ENCODE peak calls at places on chromosomes 7 and 10, in four cellular contexts. K, V, A and D are unnamed samples.
A peak's percentile ranks its signal among the peaks of the same experiment; 100 is the strongest.

GRCh38 chr7:134905375-134905774 is 80.9 kb upstream of the AGBL3 start:
- DNase-seq in A (peak; percentile 29), K (peak; percentile 96), V (no peak), D (peak; percentile 51)

GRCh38 chr7:87735360-87735759 is 107.2 kb downstream of the RUNDC3B start:
- DNase-seq in K (no peak), A (no peak), V (no peak), D (no peak)

GRCh38 chr7:158431941-158432347 is 155.7 kb downstream of the PTPRN2 start:
- DNase-seq in V (peak; percentile 98), K (peak; percentile 28), A (peak; percentile 86), D (peak; percentile 37)

GRCh38 chr7:146314962-146315361 is 198.4 kb downstream of the CNTNAP2 start:
- DNase-seq in V (no peak), K (no peak), A (no peak), D (no peak)

GRCh38 chr10:132882481-132882951 is 59.9 kb downstream of the CFAP46 start:
- DNase-seq in V (no peak), K (no peak), A (no peak), D (peak; percentile 5)

GRCh38 chr10:130998046-130998435 is 313.5 kb downstream of the TCERG1L start:
- DNase-seq in V (no peak), A (no peak), K (no peak), D (no peak)

GRCh38 chr7:100088095-100088620 is 611 bp upstream of the COPS6 start:
- DNase-seq in V (no peak), K (no peak), A (no peak), D (no peak)

GRCh38 chr7:94483843-94484242 is 25.8 kb upstream of the CASD1 start:
- DNase-seq in A (no peak), K (no peak), V (no peak), D (no peak)

GRCh38 chr7:148242271-148242801 is 348.2 kb upstream of the C7orf33 start:
- DNase-seq in V (peak; percentile 62), K (peak; percentile 16), A (peak; percentile 33), D (no peak)

GRCh38 chr7:2545746-2546425 is 9.4 kb downstream of the BRAT1 start:
- DNase-seq in K (no peak), V (no peak), A (no peak), D (no peak)

DNA sequence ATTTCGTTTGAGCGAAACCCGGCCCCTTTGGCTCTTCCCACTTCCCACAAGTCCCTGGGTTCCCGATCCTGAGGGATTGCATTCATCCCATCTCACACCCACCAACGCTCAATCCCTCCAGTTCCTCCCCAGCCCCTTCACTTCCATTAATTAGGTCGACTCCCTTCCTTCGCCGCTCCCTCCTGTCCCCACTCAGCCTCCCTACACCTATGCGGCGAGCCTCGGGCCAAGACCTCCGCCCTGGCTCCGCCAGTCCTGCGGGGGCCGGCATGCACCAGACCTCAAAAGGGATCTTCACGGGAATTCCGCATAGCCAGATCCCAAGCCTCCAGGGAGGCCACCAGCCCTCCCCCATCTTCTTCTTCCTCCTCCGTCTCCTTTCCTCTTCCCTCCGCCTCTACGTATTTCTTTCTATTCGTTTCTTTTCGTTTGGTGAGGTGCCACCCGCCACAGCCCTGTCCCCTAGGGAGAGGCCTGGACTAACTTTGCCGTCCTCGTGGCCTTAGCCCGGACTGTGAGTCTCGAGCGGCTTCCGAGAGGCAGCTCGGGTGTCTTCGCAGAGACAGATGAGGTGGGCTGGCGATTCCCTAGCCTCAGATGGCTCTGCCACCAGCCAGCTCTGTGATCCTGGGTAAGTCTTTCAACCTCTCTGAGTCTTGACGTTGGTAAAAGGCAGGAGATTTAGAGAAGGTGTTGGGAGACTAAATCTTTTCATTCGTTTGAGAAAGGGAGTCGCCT is 8.0 kb upstream of the LBX1 start:
- DNase-seq in K (no peak), A (no peak), V (no peak), D (no peak)
- H3K9me3 ChIP-seq in K (peaks cover 9% of the 10 kb centered on the region), A (no peaks in the 10 kb centered on the region), V (no peaks in the 10 kb centered on the region), D (no peaks in the 10 kb centered on the region)

DNA sequence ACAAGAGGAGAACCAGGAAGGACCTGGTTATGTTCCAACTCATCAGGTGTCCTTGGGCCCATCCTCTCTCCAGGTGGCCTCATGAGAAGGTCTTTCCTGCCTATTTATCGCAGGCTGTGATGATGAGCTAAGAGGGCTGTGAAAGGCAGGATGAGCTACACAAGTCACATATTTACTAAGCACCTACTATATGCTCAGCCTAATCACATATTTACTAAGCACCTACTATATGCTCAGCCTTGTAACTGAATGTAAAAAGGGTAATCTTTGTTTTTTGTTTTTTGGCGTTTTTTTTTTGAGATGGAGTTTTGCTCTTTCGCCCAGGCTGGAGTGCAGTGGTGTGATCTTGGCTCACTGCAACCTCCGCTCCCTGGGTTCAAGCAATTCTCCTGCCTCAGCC is 44.2 kb upstream of the NPFFR1 start:
- DNase-seq in K (no peak), V (no peak), A (no peak), D (no peak)
- TF ChIP-seq POLR2A in K (no peak), V (no peak), A (no peak), D (no peak)

GRCh38 chr7:91474074-91474473 is 209.8 kb downstream of the FZD1 start:
- DNase-seq in K (no peak), A (no peak), V (no peak), D (no peak)
- H3K9me3 ChIP-seq in K (no peaks in the 10 kb centered on the region), A (peaks cover 14% of the 10 kb centered on the region), V (no peaks in the 10 kb centered on the region), D (no peaks in the 10 kb centered on the region)

GRCh38 chr7:55100962-55101327 is 82.1 kb downstream of the EGFR start:
- DNase-seq in K (no peak), V (no peak), A (no peak), D (no peak)
- TF ChIP-seq POLR2A in K (no peak), V (no peak), A (no peak), D (no peak)

DNA sequence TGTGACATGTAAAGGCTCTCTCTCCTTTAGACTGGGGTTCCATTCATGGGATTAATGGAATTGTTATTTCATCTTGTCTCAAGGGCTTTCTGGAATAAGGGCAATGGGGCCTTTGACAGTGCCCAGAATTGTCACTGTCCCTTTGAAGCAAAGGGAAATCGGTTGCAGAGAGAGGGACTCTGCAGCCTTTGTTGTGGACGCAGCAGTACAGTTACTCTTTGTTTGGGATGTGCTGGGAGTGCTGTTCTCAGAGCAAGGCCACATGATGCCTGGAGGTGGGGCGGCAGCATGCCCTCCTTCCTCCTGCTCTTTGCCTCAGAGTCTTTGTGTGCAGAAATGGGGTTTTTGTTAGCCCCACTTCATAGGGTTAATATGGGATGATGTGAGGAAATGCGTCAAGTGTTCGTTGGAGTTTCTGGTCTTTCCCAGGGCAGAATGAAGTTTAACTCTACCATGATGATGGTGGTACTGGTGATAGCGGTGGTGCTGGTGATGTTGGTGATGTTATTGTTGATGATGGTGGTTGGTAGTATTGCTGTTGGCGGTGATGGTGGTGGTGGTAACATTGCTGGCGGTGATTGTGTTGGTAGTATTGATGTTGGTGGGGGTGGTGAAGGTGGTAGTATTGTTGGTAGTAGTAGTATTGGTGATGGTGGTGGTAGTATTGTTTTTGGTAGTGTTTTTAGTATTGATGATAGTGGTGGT is 45.3 kb downstream of the DOCK1 start:
- DNase-seq in V (no peak), A (no peak), K (no peak), D (no peak)
- H3K9me3 ChIP-seq in V (peaks cover 22% of the 10 kb centered on the region), A (no peaks in the 10 kb centered on the region), K (no peaks in the 10 kb centered on the region), D (no peaks in the 10 kb centered on the region)

GRCh38 chr10:102408728-102409603 is 9.6 kb downstream of the PSD start:
- DNase-seq in V (no peak), K (peak; percentile 44), A (no peak), D (peak; percentile 65)
- TF ChIP-seq POLR2A in V (no peak), K (peak; percentile 14), A (no peak), D (no peak)

GRCh38 chr10:16965242-16965620 is 148.0 kb upstream of the RSU1 start:
- DNase-seq in A (no peak), K (no peak), V (no peak), D (no peak)
- H3K9me3 ChIP-seq in A (no peaks in the 10 kb centered on the region), K (no peaks in the 10 kb centered on the region), V (no peaks in the 10 kb centered on the region), D (no peaks in the 10 kb centered on the region)

GRCh38 chr7:5428470-5429252 is 5.0 kb upstream of the TNRC18 start:
- DNase-seq in K (peak; percentile 90), V (no peak), A (peak; percentile 70), D (peak; percentile 77)
- TF ChIP-seq POLR2A in K (no peak), V (no peak), A (no peak), D (no peak)